ENCODE peak calls at places on chromosomes 6 and 20, in six cellular contexts. R, M, V, K, G and U are unnamed samples.

GRCh38 chr20:43751167-43752050 is 24.6 kb upstream of the GTSF1L start:
- DNase-seq in R (no peak), M (no peak), V (no peak), K (peak), G (no peak), U (peak)

GRCh38 chr6:49980898-49981297 is 11.5 kb upstream of the DEFB113 start:
- DNase-seq in R (no peak), M (no peak), V (peak), K (peak), G (no peak), U (peak)

GRCh38 chr6:11317885-11318771 is 85.7 kb upstream of the NEDD9 start:
- DNase-seq in R (peak), M (no peak), V (peak), K (no peak), G (peak), U (peak)

GRCh38 chr20:60999256-60999655 is 252.8 kb upstream of the CDH4 start:
- DNase-seq in R (no peak), M (no peak), V (no peak), K (no peak), G (no peak), U (no peak)

GRCh38 chr6:53979468-53980067 is 131.7 kb upstream of the MLIP start:
- DNase-seq in R (peak), M (peak), V (peak), K (no peak), G (peak), U (peak)

GRCh38 chr20:40993794-40994540 is 34.7 kb upstream of the TOP1 start:
- DNase-seq in R (no peak), M (no peak), V (no peak), K (no peak), G (no peak), U (no peak)

GRCh38 chr6:11730645-11731044 is 48.0 kb downstream of the ADTRP start:
- DNase-seq in R (no peak), M (no peak), V (no peak), K (peak), G (no peak), U (peak)

GRCh38 chr6:123448306-123448884 is 188.4 kb downstream of the TRDN start:
- DNase-seq in R (no peak), M (no peak), V (no peak), K (no peak), G (no peak), U (no peak)

GRCh38 chr6:112258636-112259336 is 4.4 kb upstream of the LAMA4 start:
- DNase-seq in R (no peak), M (no peak), V (no peak), K (no peak), G (no peak), U (no peak)

GRCh38 chr20:6104493-6105188 is 18.2 kb downstream of the FERMT1 start:
- DNase-seq in R (no peak), M (no peak), V (no peak), K (no peak), G (no peak), U (no peak)

GRCh38 chr20:52048365-52048764 is 143.2 kb downstream of the ZFP64 start:
- DNase-seq in R (no peak), M (no peak), V (no peak), K (no peak), G (no peak), U (no peak)

GRCh38 chr6:106692112-106692822 is 62.9 kb downstream of the QRSL1 start:
- DNase-seq in R (peak), M (no peak), V (peak), K (no peak), G (no peak), U (no peak)

GRCh38 chr6:105691971-105692370 is 289.1 kb upstream of the PREP start:
- DNase-seq in R (no peak), M (no peak), V (no peak), K (no peak), G (no peak), U (no peak)

GRCh38 chr6:12748815-12749521 is 32.4 kb downstream of the PHACTR1 start:
- DNase-seq in R (no peak), M (no peak), V (no peak), K (no peak), G (no peak), U (no peak)

GRCh38 chr6:112216699-112217551 is 37.4 kb downstream of the LAMA4 start:
- DNase-seq in R (peak), M (no peak), V (peak), K (no peak), G (no peak), U (peak)

GRCh38 chr6:107466062-107466461 is 6.7 kb upstream of the PDSS2 start:
- DNase-seq in R (no peak), M (no peak), V (no peak), K (no peak), G (no peak), U (no peak)

GRCh38 chr6:3782876-3783832 is 31.6 kb upstream of the PXDC1 start:
- DNase-seq in R (no peak), M (no peak), V (no peak), K (no peak), G (no peak), U (no peak)

GRCh38 chr6:149717255-149717587 is 680 bp downstream of the LATS1 start:
- DNase-seq in R (no peak), M (no peak), V (no peak), K (no peak), G (no peak), U (no peak)

GRCh38 chr6:92820531-92820930 is 598.8 kb downstream of the EPHA7 start:
- DNase-seq in R (no peak), M (no peak), V (no peak), K (no peak), G (no peak), U (peak)

GRCh38 chr20:61735503-61735785 is 330.2 kb downstream of the TAF4 start:
- DNase-seq in R (no peak), M (no peak), V (no peak), K (no peak), G (no peak), U (no peak)

GRCh38 chr6:11462742-11463414 is 74.7 kb upstream of the TMEM170B start:
- DNase-seq in R (no peak), M (no peak), V (no peak), K (no peak), G (peak), U (peak)

GRCh38 chr6:115137910-115138309 is 795.1 kb upstream of the HS3ST5 start:
- DNase-seq in R (no peak), M (no peak), V (no peak), K (no peak), G (no peak), U (no peak)

GRCh38 chr6:137933696-137934095 is 66.6 kb downstream of the TNFAIP3 start:
- DNase-seq in R (no peak), M (no peak), V (no peak), K (no peak), G (no peak), U (no peak)

GRCh38 chr20:18077157-18077556 is 19.4 kb upstream of the OVOL2 start:
- DNase-seq in R (no peak), M (no peak), V (no peak), K (no peak), G (peak), U (no peak)

GRCh38 chr6:36724514-36725385 is 27.1 kb downstream of the RAB44 start:
- DNase-seq in R (peak), M (peak), V (peak), K (no peak), G (peak), U (peak)

GRCh38 chr6:38396209-38396608 is 243.5 kb downstream of the BTBD9 start:
- DNase-seq in R (peak), M (no peak), V (no peak), K (no peak), G (no peak), U (no peak)

GRCh38 chr6:99431901-99432300 is 6.8 kb upstream of the PNISR start:
- DNase-seq in R (no peak), M (no peak), V (no peak), K (no peak), G (no peak), U (no peak)

GRCh38 chr6:13538084-13538483 is 36.3 kb upstream of the SIRT5 start:
- DNase-seq in R (peak), M (peak), V (peak), K (no peak), G (peak), U (peak)

GRCh38 chr6:45132059-45132458 is 196.1 kb upstream of the RUNX2 start:
- DNase-seq in R (peak), M (no peak), V (no peak), K (no peak), G (no peak), U (no peak)

GRCh38 chr20:609371-609964 is 641 bp downstream of the TCF15 start:
- DNase-seq in R (no peak), M (peak), V (no peak), K (no peak), G (no peak), U (no peak)

GRCh38 chr6:169937389-169938261 is 186.2 kb downstream of the ERMARD start:
- DNase-seq in R (no peak), M (no peak), V (no peak), K (no peak), G (no peak), U (no peak)

GRCh38 chr6:150857062-150857905 is 8.2 kb upstream of the MTHFD1L start:
- DNase-seq in R (peak), M (no peak), V (peak), K (no peak), G (peak), U (no peak)

GRCh38 chr6:70849348-70850069 is 107.4 kb downstream of the B3GAT2 start:
- DNase-seq in R (no peak), M (no peak), V (no peak), K (no peak), G (peak), U (no peak)

GRCh38 chr6:127119361-127120108 is 1.1 kb downstream of the RSPO3 start:
- DNase-seq in R (peak), M (no peak), V (no peak), K (no peak), G (no peak), U (peak)

GRCh38 chr20:7285918-7286556 is 518.6 kb downstream of the BMP2 start:
- DNase-seq in R (peak), M (peak), V (peak), K (peak), G (peak), U (peak)

GRCh38 chr20:1912646-1913045 is 17.4 kb downstream of the SIRPA start:
- DNase-seq in R (no peak), M (no peak), V (no peak), K (no peak), G (no peak), U (no peak)

GRCh38 chr6:101650402-101651100 is 257.0 kb downstream of the GRIK2 start:
- DNase-seq in R (no peak), M (no peak), V (no peak), K (no peak), G (no peak), U (no peak)

GRCh38 chr6:41200296-41200900 is 551 bp downstream of the TREML2 start:
- DNase-seq in R (no peak), M (no peak), V (no peak), K (peak), G (no peak), U (peak)

DNA sequence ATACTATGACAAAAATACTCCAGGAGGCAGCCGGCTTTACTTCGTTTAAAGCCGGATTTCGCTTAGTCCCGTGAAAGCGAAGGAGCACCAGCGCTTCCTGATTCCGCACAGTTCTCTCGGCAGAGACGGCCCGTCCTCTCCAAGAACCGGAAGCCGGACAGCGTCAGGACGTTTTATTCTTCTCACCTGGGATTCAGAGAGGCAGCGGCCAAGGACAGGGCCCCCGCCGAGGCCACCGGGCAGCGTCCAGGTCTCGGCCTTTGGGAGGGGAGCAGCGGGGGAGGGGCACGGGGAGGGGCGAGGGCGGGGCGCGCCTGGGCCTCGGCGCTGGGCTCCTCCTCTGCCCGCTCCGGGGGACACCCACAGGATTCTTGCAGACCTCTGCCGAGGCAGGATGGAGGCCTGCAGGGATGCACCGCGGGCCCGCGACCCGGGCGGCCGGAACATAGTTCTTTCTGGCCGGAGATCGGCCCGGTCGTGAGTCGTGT is 2.8 kb upstream of the DIDO1 start:
- DNase-seq in R (peak), M (peak), V (no peak), K (no peak), G (peak), U (no peak)
- TF ChIP-seq MYC in R (no peak), M (no peak), V (no peak), K (no peak), G (no peak), U (no peak)

DNA sequence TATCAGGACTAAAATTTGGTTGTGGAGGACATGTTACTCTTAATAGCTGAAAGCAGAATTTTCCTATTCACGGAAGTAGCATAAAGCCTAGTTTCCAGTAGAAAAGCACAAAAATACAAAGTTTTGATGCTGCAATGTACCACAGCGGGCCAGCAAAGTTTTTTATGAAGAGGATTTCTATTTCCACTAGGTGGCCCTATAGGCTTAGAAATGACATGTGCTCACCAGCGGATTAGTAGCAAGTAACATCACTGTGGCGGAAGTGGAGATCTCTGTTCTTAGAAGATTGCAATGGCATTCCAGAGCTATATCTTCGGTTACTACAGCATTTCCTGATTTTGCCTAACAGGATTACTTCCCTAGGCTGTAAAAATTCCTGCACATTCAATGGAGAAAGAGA is 1219.0 kb upstream of the EYS start:
- DNase-seq in R (no peak), M (peak), V (peak), K (no peak), G (peak), U (peak)
- TF ChIP-seq CTCF in R (no peak), M (peak), V (no peak), K (peak), G (peak), U (no peak)

GRCh38 chr6:25056130-25056529 is 120.4 kb upstream of the RIPOR2 start:
- DNase-seq in R (no peak), M (no peak), V (no peak), K (no peak), G (no peak), U (peak)
- TF ChIP-seq MYC in R (no peak), M (no peak), V (no peak), K (no peak), G (no peak), U (no peak)

GRCh38 chr20:25038591-25039015 is 19.3 kb downstream of the ACSS1 start:
- DNase-seq in R (no peak), M (no peak), V (no peak), K (no peak), G (no peak), U (no peak)

GRCh38 chr20:25039697-25040437 is 18.1 kb downstream of the ACSS1 start:
- DNase-seq in R (peak), M (no peak), V (no peak), K (no peak), G (no peak), U (no peak)

GRCh38 chr20:25038103-25038410 is 19.9 kb downstream of the ACSS1 start:
- DNase-seq in R (no peak), M (no peak), V (no peak), K (no peak), G (no peak), U (no peak)

GRCh38 chr20:25041813-25042530 is 16.0 kb downstream of the ACSS1 start:
- DNase-seq in R (no peak), M (no peak), V (no peak), K (no peak), G (no peak), U (no peak)

DNA sequence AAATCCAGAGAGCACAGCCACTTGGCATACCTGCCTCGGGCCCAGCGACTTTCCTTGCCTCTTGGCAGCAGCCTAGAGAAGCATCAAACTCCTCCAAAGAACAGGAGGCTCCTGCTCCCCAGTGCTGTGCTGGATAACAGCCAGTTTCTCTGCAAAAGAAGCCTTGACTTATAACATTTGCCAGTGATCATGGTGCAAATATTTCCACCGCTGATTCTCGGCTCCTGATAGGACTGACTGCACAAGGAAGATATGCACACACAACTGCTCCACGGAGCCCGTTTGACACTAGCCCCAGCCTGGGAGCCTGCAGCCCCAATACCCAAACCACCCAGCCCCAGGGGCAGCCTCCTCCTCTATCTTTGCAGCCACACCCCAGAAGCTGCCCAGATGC is 17.5 kb downstream of the ACSS1 start:
- DNase-seq in R (no peak), M (no peak), V (no peak), K (no peak), G (no peak), U (no peak)
- TF ChIP-seq CTCF in R (no peak), M (no peak), V (no peak), K (no peak), G (no peak), U (no peak)

GRCh38 chr20:38962898-38963484 is 847 bp downstream of the DHX35 start:
- DNase-seq in R (no peak), M (no peak), V (no peak), K (no peak), G (no peak), U (peak)
- TF ChIP-seq MYC in R (no peak), M (no peak), V (no peak), K (no peak), G (no peak), U (no peak)